ENCODE peak calls at places on chromosome 7, in ten cellular contexts. W is kidney, J is fibroblast of lung, Y is aorta, E is esophagus squamous epithelium, B is IMR-90, C is H9, R is neural progenitor cell, N is tibial nerve, O is mesenchymal stem cell. D is an unnamed sample. For H3K4me1, the result is how much of the 10 kb centered on the place peaks cover.

GRCh38 chr7:114865564-114865963 is 56.3 kb upstream of the MDFIC start:
- DNase-seq in O (peak), R (peak), C (peak), Y (no peak), E (no peak), J (peak), B (peak), W (no peak), N (peak), D (peak)

GRCh38 chr7:26439502-26440252 is 148.0 kb downstream of the SNX10 start:
- DNase-seq in Y (no peak), O (no peak), E (no peak), R (peak), J (no peak), C (no peak), N (no peak), B (no peak), W (no peak), D (no peak)

GRCh38 chr7:17058568-17058967 is 176.8 kb upstream of the AGR3 start:
- DNase-seq in O (no peak), C (no peak), J (peak), B (peak), R (no peak), Y (no peak), E (no peak), W (no peak), N (no peak), D (no peak)

GRCh38 chr7:129952164-129952652 is 552 bp downstream of the UBE2H start:
- DNase-seq in O (peak), E (no peak), N (no peak), W (peak), C (peak), J (no peak), R (peak), Y (peak), B (no peak), D (peak)

GRCh38 chr7:452230-452751 is 67.4 kb downstream of the PDGFA start:
- DNase-seq in W (peak), Y (no peak), C (no peak), O (peak), J (peak), B (peak), R (peak), N (no peak), E (no peak), D (no peak)

GRCh38 chr7:26899519-26899918 is 35.1 kb upstream of the SKAP2 start:
- DNase-seq in N (no peak), Y (no peak), O (no peak), E (no peak), J (no peak), W (no peak), C (no peak), B (no peak), R (no peak), D (no peak)

GRCh38 chr7:138876326-138876725 is 78.3 kb upstream of the ATP6V0A4 start:
- DNase-seq in Y (no peak), O (no peak), R (no peak), W (no peak), N (no peak), J (peak), E (no peak), C (no peak), B (no peak), D (no peak)

GRCh38 chr7:111516612-111517011 is 45.7 kb downstream of the IMMP2L start:
- DNase-seq in O (no peak), N (no peak), J (peak), Y (no peak), W (no peak), R (no peak), B (no peak), E (no peak), C (no peak), D (no peak)

GRCh38 chr7:105830405-105831218 is 45.8 kb downstream of the ATXN7L1 start:
- DNase-seq in O (peak), E (no peak), Y (no peak), N (no peak), B (peak), W (no peak), C (no peak), J (peak), R (no peak), D (no peak)

GRCh38 chr7:90596745-90597526 is 815 bp downstream of the CDK14 start:
- DNase-seq in W (no peak), R (peak), E (no peak), J (peak), B (peak), Y (no peak), O (peak), N (no peak), C (no peak), D (no peak)

GRCh38 chr7:29563590-29564454 is at the start of gene PRR15:
- DNase-seq in C (peak), Y (peak), E (no peak), O (peak), R (peak), J (peak), W (peak), N (no peak), B (no peak), D (no peak)

GRCh38 chr7:64849250-64849923 is 53.7 kb upstream of the ZNF273 start:
- DNase-seq in B (peak), J (peak), E (no peak), O (no peak), N (no peak), W (no peak), C (no peak), R (no peak), Y (no peak), D (no peak)

GRCh38 chr7:91248996-91249395 is 15.2 kb upstream of the FZD1 start:
- DNase-seq in B (peak), C (no peak), W (no peak), Y (no peak), E (no peak), N (no peak), R (no peak), O (no peak), J (peak), D (no peak)

GRCh38 chr7:140060788-140061606 is 1.8 kb downstream of the PARP12 start:
- DNase-seq in B (peak), N (no peak), O (peak), Y (no peak), W (no peak), E (no peak), J (peak), R (no peak), C (no peak), D (no peak)

GRCh38 chr7:99142727-99143521 is 984 bp downstream of the SMURF1 start:
- DNase-seq in J (peak), W (peak), R (peak), B (peak), O (peak), E (peak), C (peak), Y (peak), N (peak), D (peak)

GRCh38 chr7:31735991-31736982 is 49.3 kb downstream of the PPP1R17 start:
- DNase-seq in O (peak), Y (no peak), W (no peak), E (no peak), B (peak), N (peak), C (peak), J (peak), R (peak), D (no peak)

GRCh38 chr7:29193316-29194205 is 1.0 kb upstream of the CHN2 start:
- DNase-seq in B (no peak), C (peak), J (no peak), N (no peak), Y (no peak), R (peak), W (peak), E (no peak), O (no peak), D (no peak)

GRCh38 chr7:45873355-45873754 is 473 bp upstream of the CCDC201 start:
- DNase-seq in E (no peak), J (no peak), N (no peak), C (peak), W (no peak), O (no peak), B (no peak), R (no peak), Y (no peak), D (no peak)

GRCh38 chr7:151038951-151039849 is 9.1 kb upstream of the ASIC3 start:
- DNase-seq in B (peak), Y (peak), W (peak), C (no peak), N (peak), E (no peak), R (no peak), O (peak), J (peak), D (peak)

GRCh38 chr7:471191-471865 is 48.3 kb downstream of the PDGFA start:
- DNase-seq in B (no peak), E (no peak), Y (no peak), R (no peak), W (peak), J (no peak), N (no peak), O (no peak), C (no peak), D (no peak)

GRCh38 chr7:27149817-27150567 is 2.4 kb downstream of the HOXA3 start:
- DNase-seq in E (no peak), B (no peak), W (peak), C (no peak), R (no peak), N (no peak), O (no peak), J (no peak), Y (peak), D (no peak)

GRCh38 chr7:114084381-114085312 is 165.8 kb upstream of the PPP1R3A start:
- DNase-seq in R (peak), O (peak), J (peak), C (peak), W (peak), E (no peak), B (no peak), Y (peak), N (peak), D (no peak)

GRCh38 chr7:49488573-49488972 is 284.9 kb upstream of the VWC2 start:
- DNase-seq in J (no peak), O (no peak), Y (no peak), E (no peak), W (no peak), R (no peak), C (no peak), N (no peak), B (no peak), D (no peak)

GRCh38 chr7:39609084-39609461 is 14.3 kb upstream of the RALA start:
- DNase-seq in R (no peak), B (peak), C (no peak), E (no peak), J (peak), N (no peak), Y (no peak), O (no peak), W (no peak), D (no peak)

GRCh38 chr7:91850455-91850854 is 30.0 kb downstream of the MTERF1 start:
- DNase-seq in B (peak), E (no peak), J (peak), Y (no peak), R (no peak), O (no peak), W (no peak), N (no peak), C (no peak), D (no peak)

GRCh38 chr7:55571534-55572377 is 546 bp downstream of the VOPP1 start:
- DNase-seq in O (peak), B (peak), R (peak), E (no peak), N (peak), C (peak), Y (peak), W (peak), J (peak), D (peak)

GRCh38 chr7:100621554-100621953 is 9.2 kb downstream of the MOSPD3 start:
- DNase-seq in J (no peak), N (no peak), E (no peak), R (no peak), Y (no peak), B (no peak), O (peak), W (no peak), C (no peak), D (no peak)

GRCh38 chr7:36777855-36778254 is 53.6 kb upstream of the AOAH start:
- DNase-seq in O (no peak), N (no peak), B (no peak), J (no peak), E (no peak), R (no peak), C (no peak), Y (no peak), W (no peak), D (no peak)

GRCh38 chr7:134852626-134853025 is 73.2 kb downstream of the CALD1 start:
- DNase-seq in E (no peak), B (no peak), R (no peak), C (no peak), N (no peak), W (no peak), O (peak), Y (no peak), J (no peak), D (no peak)
- H3K4me1 ChIP-seq in E (under half), B (under half), R (under half), C (under half), N (half or more), W (under half), O (under half), Y (under half), J (under half), D (under half)

GRCh38 chr7:116876664-116877442 is 14.5 kb downstream of the CAPZA2 start:
- DNase-seq in E (no peak), Y (no peak), N (no peak), B (peak), W (no peak), O (no peak), J (peak), C (no peak), R (peak), D (no peak)
- H3K4me1 ChIP-seq in E (under half), Y (under half), N (half or more), B (under half), W (under half), O (under half), J (under half), C (under half), R (under half), D (under half)

GRCh38 chr7:132815696-132816334 is 239.5 kb upstream of the PLXNA4 start:
- DNase-seq in W (no peak), C (no peak), O (no peak), R (no peak), E (no peak), B (peak), Y (no peak), J (peak), N (no peak), D (no peak)

GRCh38 chr7:132819648-132820047 is 243.4 kb upstream of the PLXNA4 start:
- DNase-seq in Y (no peak), W (no peak), N (no peak), O (no peak), J (no peak), B (no peak), E (no peak), C (no peak), R (no peak), D (no peak)

GRCh38 chr7:132817844-132818427 is 241.7 kb upstream of the PLXNA4 start:
- DNase-seq in C (no peak), J (peak), O (peak), Y (no peak), B (peak), E (no peak), W (no peak), N (no peak), R (no peak), D (no peak)

GRCh38 chr7:132815130-132815529 is 238.9 kb upstream of the PLXNA4 start:
- DNase-seq in E (no peak), C (no peak), W (no peak), B (peak), O (no peak), J (peak), R (no peak), N (no peak), Y (no peak), D (no peak)
- H3K4me1 ChIP-seq in E (under half), C (under half), W (under half), B (under half), O (under half), J (under half), R (under half), N (under half), Y (under half), D (under half)

GRCh38 chr7:134996097-134996550 is 9.8 kb downstream of the AGBL3 start:
- DNase-seq in O (peak), E (no peak), R (no peak), N (no peak), W (no peak), C (no peak), Y (no peak), J (peak), B (peak), D (no peak)

GRCh38 chr7:134993877-134994456 is 7.7 kb downstream of the AGBL3 start:
- DNase-seq in Y (no peak), W (no peak), J (no peak), C (no peak), R (no peak), E (no peak), O (no peak), B (no peak), N (no peak), D (no peak)

GRCh38 chr7:134999136-134999535 is 12.8 kb downstream of the AGBL3 start:
- DNase-seq in B (no peak), E (no peak), W (no peak), R (no peak), N (no peak), Y (no peak), J (no peak), O (no peak), C (no peak), D (no peak)

GRCh38 chr7:134995239-134996096 is 9.2 kb downstream of the AGBL3 start:
- DNase-seq in B (no peak), J (no peak), N (no peak), C (no peak), R (no peak), O (peak), W (no peak), E (no peak), Y (no peak), D (no peak)

DNA sequence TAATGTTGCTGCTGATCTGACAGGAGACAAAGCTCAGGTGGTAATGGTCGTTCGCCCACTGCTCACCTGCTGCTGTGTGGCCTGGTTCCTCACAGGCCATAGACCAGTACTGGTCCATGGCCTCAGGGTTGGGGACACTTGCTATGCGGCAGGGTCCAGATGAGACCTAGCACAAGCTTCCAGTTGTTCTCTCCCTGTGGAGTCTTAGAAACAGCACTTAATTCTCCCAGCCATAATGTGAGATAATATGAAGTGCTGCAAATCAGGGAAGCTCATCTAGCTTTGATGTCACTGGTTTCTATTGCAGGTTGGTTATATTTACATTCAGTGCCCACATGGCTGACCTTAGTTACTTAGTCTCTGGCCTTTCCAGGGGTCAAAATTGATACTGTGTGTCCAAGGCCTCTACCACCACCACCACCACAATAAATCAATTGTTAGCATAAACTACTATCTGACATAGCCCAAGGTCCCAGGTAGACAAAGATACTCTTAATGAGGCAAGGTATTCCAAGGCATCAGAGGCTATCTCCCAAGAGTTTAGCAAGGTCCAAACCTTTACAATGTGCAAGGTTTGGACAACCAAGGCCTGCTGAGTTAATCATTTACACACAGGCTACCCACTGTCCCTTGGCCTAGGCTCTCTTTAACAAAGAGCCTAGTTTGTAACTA is 11.0 kb downstream of the AGBL3 start:
- DNase-seq in E (no peak), C (no peak), R (no peak), B (no peak), W (no peak), O (no peak), Y (no peak), J (no peak), N (no peak), D (no peak)
- H3K4me1 ChIP-seq in E (under half), C (under half), R (under half), B (under half), W (under half), O (under half), Y (under half), J (under half), N (under half), D (half or more)

DNA sequence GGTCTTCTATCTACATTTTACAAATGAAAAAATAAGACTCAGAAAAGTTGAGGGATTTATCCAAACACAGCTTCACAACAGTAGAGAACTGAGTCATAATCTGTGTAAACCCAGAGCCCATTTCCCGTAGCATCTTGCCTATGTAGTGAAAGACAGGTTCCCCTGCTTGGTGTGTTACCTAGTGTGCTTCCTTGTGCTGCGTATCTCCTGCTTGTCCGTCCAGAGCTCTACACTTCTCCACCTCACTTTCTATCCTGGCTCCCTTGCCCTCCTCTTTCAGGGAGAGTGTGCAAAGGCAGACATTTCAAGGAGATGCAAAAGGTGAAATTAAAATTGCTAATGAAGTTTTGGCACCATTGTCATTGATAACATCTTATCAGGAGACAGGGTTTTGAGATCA is 1.4 kb upstream of the ASNS start:
- DNase-seq in R (no peak), N (no peak), W (no peak), C (no peak), Y (no peak), E (no peak), B (no peak), O (no peak), J (no peak), D (no peak)
- H3K4me1 ChIP-seq in R (under half), N (under half), W (under half), C (under half), Y (under half), E (under half), B (under half), O (under half), J (under half), D (under half)

DNA sequence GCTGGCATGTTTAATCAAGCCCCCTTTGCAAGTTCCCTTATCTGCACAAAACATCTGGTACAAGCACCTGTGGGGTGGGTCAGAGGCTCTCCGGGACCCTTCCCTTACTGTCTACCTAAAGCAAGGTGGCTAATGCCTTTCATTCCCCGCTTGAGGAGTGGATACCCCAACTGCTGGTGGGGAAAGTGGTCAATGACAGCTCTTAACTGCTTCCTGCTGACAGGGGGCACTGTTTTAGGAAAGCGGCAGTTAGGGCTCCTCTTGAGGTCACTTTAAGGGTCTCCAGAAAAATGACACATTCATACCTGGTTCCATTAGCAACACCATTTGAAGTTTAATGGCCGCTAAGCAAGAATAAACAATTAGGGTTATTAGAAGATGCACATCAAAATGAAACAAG is 761.8 kb upstream of the PHF14 start:
- DNase-seq in E (no peak), J (no peak), B (no peak), W (no peak), N (no peak), O (no peak), Y (no peak), R (no peak), C (no peak), D (no peak)
- H3K4me1 ChIP-seq in E (under half), J (under half), B (under half), W (under half), N (under half), O (under half), Y (under half), R (under half), C (under half), D (under half)

DNA sequence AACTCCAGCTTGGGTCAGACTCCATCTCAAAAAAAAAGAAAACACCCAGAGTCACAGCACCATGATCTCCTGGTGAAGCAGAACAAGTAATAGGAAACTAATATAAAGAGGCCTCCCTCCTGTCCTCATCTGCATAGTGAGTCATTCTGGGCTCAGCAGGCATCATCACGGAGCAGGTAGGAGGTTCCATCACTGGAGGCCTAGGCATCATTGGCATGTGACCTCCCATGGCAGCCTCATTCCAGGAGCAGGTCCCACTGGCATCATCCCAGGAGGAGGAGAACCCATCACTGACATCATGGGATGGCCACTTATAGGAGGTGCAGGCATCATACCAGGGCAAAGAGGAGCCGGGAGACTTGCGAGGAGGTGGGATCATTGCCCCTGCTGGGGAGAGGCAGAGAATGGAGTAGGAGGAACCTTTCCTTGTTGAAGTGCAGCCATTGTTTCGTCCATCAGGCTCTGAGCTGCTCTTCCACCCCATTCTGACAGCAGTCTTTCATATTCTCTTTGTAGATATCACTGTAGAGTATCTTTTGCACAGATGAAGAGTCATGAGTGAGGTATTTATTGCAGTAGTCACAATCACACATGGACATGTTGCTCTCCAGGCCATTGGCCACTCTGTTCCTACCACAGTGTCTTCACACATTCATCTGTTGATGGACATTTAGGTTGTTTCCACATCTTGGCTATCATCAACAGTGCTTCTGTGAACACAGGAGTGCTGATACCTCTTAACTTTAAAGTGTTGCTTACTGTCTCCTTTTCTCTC is 73.8 kb downstream of the OSBPL3 start:
- DNase-seq in W (peak), C (no peak), O (no peak), N (no peak), E (no peak), Y (no peak), J (peak), B (no peak), R (no peak), D (no peak)
- H3K4me1 ChIP-seq in W (under half), C (under half), O (under half), N (under half), E (under half), Y (under half), J (under half), B (under half), R (under half), D (under half)